ENCODE peak calls at places on chromosomes 7 and 10, in four cellular contexts. F is ovary, V is upper lobe of right lung, S is breast epithelium. P is an unnamed sample.
A peak's percentile ranks its signal among the peaks of the same experiment; 100 is the strongest.

GRCh38 chr10:107031981-107032699 is 132.4 kb downstream of the SORCS1 start:
- DNase-seq in F (no peak), V (no peak), S (no peak), P (no peak)

GRCh38 chr10:80122746-80123145 is 9.8 kb upstream of the PLAC9 start:
- DNase-seq in F (no peak), V (no peak), S (no peak), P (no peak)

GRCh38 chr10:62093863-62094291 is 174.8 kb downstream of the RTKN2 start:
- DNase-seq in F (no peak), V (no peak), S (no peak), P (no peak)

GRCh38 chr10:53601260-53601875 is 828.8 kb upstream of the MBL2 start:
- DNase-seq in F (no peak), V (no peak), S (no peak), P (no peak)

GRCh38 chr10:34666008-34666700 is 148.9 kb downstream of the PARD3 start:
- DNase-seq in F (peak; percentile 51), V (no peak), S (peak; percentile 62), P (peak; percentile 71)

GRCh38 chr10:92914478-92915066 is 66.3 kb downstream of the EXOC6 start:
- DNase-seq in F (no peak), V (no peak), S (no peak), P (peak; percentile 74)

GRCh38 chr7:102991077-102991539 is 78.3 kb downstream of the LRRC17 start:
- DNase-seq in F (no peak), V (no peak), S (no peak), P (no peak)

GRCh38 chr10:58701398-58702135 is 188.9 kb downstream of the BICC1 start:
- DNase-seq in F (no peak), V (no peak), S (peak; percentile 26), P (peak; percentile 60)

GRCh38 chr10:93757766-93758509 is at the start of gene LGI1:
- DNase-seq in F (no peak), V (no peak), S (no peak), P (no peak)

GRCh38 chr7:21142081-21142480 is 285.8 kb upstream of the SP4 start:
- DNase-seq in F (no peak), V (no peak), S (no peak), P (no peak)

GRCh38 chr7:69177941-69178494 is 420.3 kb upstream of the AUTS2 start:
- DNase-seq in F (no peak), V (no peak), S (no peak), P (no peak)

GRCh38 chr7:45153238-45153637 is 4.4 kb upstream of the RAMP3 start:
- DNase-seq in F (no peak), V (peak; percentile 5), S (no peak), P (no peak)

DNA sequence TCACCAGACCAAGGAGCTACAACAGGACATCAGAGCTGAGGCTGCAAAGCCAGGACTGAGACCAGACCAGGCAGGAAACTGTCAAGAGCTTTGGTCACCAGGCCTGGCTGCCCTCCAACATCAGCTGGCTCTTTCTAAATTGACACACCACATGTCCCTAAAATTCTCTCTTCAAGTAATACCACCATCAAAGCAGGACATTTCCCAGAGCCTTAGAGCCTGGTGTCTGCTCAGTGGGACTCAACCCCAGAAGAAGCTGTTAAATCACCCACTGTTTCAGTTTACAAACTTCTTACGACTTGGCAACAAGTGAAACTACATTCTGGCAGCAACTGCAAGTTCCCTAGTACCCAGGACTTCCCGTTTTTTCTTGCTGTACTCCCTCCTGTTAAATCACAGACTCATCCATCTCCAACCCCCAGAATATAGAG is 3.8 kb upstream of the IL6 start:
- DNase-seq in F (no peak), V (peak; percentile 86), S (peak; percentile 32), P (peak; percentile 27)
- H3K4me1 ChIP-seq in F (no peaks in the 10 kb centered on the region), V (peaks cover 41% of the 10 kb centered on the region), S (no peaks in the 10 kb centered on the region), P (peaks cover 14% of the 10 kb centered on the region)

GRCh38 chr10:74837750-74838149 is 11.3 kb downstream of the KAT6B start:
- DNase-seq in F (no peak), V (no peak), S (no peak), P (no peak)
- TF ChIP-seq CTCF in F (no peak), V (no peak), S (no peak), P (no peak)

DNA sequence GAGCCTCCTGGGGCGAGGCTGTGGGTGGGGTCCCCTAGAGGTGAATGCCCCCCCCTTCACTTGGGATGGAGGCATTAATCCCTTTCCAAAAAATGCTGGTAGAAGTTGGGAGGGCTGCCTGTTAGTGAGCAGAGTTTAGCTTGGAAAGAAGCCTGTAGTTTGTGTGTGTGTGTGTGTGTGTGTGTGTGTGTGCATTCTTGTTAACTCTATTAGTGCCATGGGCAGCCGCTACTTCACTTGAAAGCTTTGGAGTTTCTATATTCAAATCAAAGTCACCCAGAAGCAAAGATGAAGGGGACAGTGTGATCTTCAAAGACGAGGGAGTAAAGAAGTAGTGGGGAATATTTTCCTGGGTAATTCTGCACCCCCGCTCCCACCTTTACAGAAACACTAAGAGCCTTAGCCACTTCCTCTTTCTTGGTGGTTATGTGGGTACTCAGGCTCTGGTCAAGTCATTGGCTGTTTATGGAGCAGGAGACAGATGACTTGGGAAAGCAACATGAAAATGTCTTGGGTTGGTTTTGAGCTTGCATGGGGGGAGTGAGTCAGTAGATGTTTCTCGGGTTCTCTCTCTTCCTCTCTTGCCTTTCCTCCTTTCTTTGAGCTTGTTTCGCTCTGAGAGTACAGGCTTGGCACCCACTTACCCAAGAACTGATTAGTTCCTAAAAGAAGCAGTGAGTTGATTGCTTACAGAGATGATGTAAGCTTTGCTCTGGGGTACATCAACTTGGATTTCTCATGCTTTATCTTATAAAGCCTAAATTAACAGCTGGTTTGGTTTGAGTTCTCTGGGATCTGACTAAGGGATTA is 35.9 kb downstream of the TCF7L2 start:
- DNase-seq in F (no peak), V (no peak), S (no peak), P (no peak)
- H3K4me1 ChIP-seq in F (peaks cover 22% of the 10 kb centered on the region), V (peaks cover 35% of the 10 kb centered on the region), S (no peaks in the 10 kb centered on the region), P (peaks cover 5% of the 10 kb centered on the region)

DNA sequence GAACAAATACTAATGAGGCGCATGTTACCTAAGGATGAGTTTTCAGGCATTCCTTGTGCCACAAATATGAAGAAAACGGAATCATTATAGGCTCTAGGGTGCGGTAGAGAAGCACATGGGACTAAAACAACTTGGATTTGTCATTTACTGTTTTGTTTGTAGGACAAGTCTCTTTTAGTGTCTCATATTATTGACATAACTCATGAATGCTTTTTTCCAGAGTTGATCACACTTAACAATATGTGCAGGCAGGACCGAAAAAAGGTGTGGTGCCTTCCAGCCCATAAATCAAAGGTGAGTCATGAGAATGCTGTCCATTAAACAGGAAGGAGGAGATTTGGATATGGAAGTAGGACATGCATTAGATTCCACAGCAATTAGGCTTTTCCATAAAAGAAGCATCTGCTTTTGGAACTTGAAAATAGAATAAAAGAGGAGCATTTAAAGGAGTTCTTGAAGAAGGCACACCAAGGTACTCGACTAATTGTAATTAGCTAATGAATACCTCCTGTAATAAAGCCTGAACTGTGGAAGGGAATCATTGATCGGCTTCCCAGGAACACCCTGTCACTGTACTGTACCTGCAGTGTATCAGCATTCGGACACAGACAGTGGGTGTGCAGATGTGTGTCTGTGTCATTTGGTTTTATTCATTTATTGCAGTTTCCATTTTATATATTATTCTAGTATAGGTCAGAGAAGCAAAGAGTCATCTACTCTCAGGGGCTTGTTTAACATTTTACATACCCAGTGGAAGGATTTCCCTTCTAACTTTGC is 119.7 kb upstream of the KLF14 start:
- DNase-seq in F (no peak), V (no peak), S (no peak), P (no peak)
- TF ChIP-seq CTCF in F (no peak), V (no peak), S (no peak), P (no peak)